ENCODE peak calls at places on chromosomes 7 and 10, in seven cellular contexts. K is NAMALWA; G is left colon; A is stimulated activated CD8-positive, alpha-beta memory T cell treated with anti-CD3 and anti-CD28 coated beads, Interleukin-2, amount 100 ng/mL, for 1 hour; R is kidney; C is sciatic nerve; X is psoas muscle. N is an unnamed sample.

GRCh38 chr7:44158873-44159631 is 17.9 kb upstream of the MYL7 start:
- DNase-seq in C (peak; percentile 49), A (no peak), G (no peak), K (no peak), X (no peak), R (no peak), N (peak; percentile 60)

GRCh38 chr7:84188811-84189405 is 5.7 kb downstream of the SEMA3A start:
- DNase-seq in C (no peak), A (no peak), X (no peak), G (no peak), K (peak; percentile 55), R (no peak), N (no peak)

GRCh38 chr7:1703475-1704325 is 33.6 kb downstream of the ELFN1 start:
- DNase-seq in A (no peak), C (peak; percentile 30), R (peak; percentile 48), K (no peak), G (no peak), X (no peak), N (peak; percentile 61)

GRCh38 chr10:5556576-5556975 is 31.8 kb downstream of the CALML3 start:
- DNase-seq in G (peak; percentile 2), K (no peak), A (no peak), R (no peak), X (no peak), C (peak; percentile 53), N (no peak)

GRCh38 chr10:43667317-43667731 is 18.6 kb upstream of the ZNF32 start:
- DNase-seq in C (no peak), A (no peak), R (no peak), K (no peak), X (no peak), G (no peak), N (no peak)

GRCh38 chr10:25725917-25726716 is 207.9 kb upstream of the MYO3A start:
- DNase-seq in R (no peak), A (no peak), K (peak; percentile 79), C (no peak), G (peak; percentile 5), X (no peak), N (no peak)

GRCh38 chr10:29007748-29008610 is 280.9 kb upstream of the LYZL1 start:
- DNase-seq in A (no peak), K (no peak), G (no peak), R (no peak), X (no peak), C (peak; percentile 82), N (no peak)

GRCh38 chr7:38777609-38778008 is 131.4 kb downstream of the VPS41 start:
- DNase-seq in X (no peak), A (no peak), G (no peak), R (no peak), C (no peak), K (no peak), N (no peak)

GRCh38 chr10:117221156-117221711 is 19.7 kb upstream of the SLC18A2 start:
- DNase-seq in G (no peak), C (no peak), X (peak; percentile 20), K (no peak), R (no peak), A (no peak), N (no peak)

GRCh38 chr7:83271212-83272099 is 108.8 kb upstream of the PCLO start:
- DNase-seq in K (peak; percentile 82), A (no peak), C (no peak), R (no peak), X (no peak), G (no peak), N (no peak)

GRCh38 chr10:99619090-99619800 is 994 bp downstream of the SLC25A28 start:
- DNase-seq in A (no peak), K (peak; percentile 68), C (no peak), X (no peak), R (no peak), G (no peak), N (no peak)

GRCh38 chr7:75732764-75733630 is 5.7 kb downstream of the HIP1 start:
- DNase-seq in X (peak; percentile 58), K (no peak), R (peak; percentile 76), G (no peak), C (no peak), A (no peak), N (no peak)

GRCh38 chr10:69994262-69994661 is 58.4 kb upstream of the MACROH2A2 start:
- DNase-seq in K (peak; percentile 76), X (no peak), C (no peak), G (peak; percentile 5), A (no peak), R (no peak), N (no peak)

GRCh38 chr7:157272351-157273207 is 64.2 kb upstream of the DNAJB6 start:
- DNase-seq in K (no peak), X (no peak), G (no peak), C (peak; percentile 47), R (peak; percentile 59), A (no peak), N (no peak)